ENCODE peak calls at places on chromosome 2, in six cellular contexts. I is CD4-positive, alpha-beta T cell; H is lower lobe of right lung; K is suprapubic skin; W is coronary artery; U is sigmoid colon. P is an unnamed sample.

GRCh38 chr2:109098921-109099273 is 30.1 kb upstream of the SH3RF3 start:
- DNase-seq in I (no peak), H (no peak), K (no peak), W (no peak), U (no peak), P (no peak)

GRCh38 chr2:64780041-64780440 is 126.3 kb upstream of the SERTAD2 start:
- DNase-seq in I (no peak), H (no peak), K (no peak), W (no peak), U (no peak), P (no peak)

GRCh38 chr2:121019756-121020155 is 265.2 kb downstream of the TFCP2L1 start:
- DNase-seq in I (no peak), H (no peak), K (no peak), W (no peak), U (no peak), P (no peak)

GRCh38 chr2:173048901-173049661 is 26.6 kb upstream of the MAP3K20 start:
- DNase-seq in I (no peak), H (no peak), K (peak; percentile 85), W (no peak), U (peak; percentile 94), P (peak; percentile 72)

GRCh38 chr2:101844055-101844635 is 146.6 kb downstream of the MAP4K4 start:
- DNase-seq in I (no peak), H (no peak), K (no peak), W (no peak), U (no peak), P (no peak)

GRCh38 chr2:240494194-240494793 is 58.8 kb downstream of the GPC1 start:
- DNase-seq in I (no peak), H (no peak), K (no peak), W (peak; percentile 56), U (no peak), P (no peak)

GRCh38 chr2:242002944-242003343 is 133.4 kb downstream of the RTP5 start:
- DNase-seq in I (no peak), H (no peak), K (no peak), W (peak; percentile 53), U (no peak), P (no peak)

GRCh38 chr2:27943138-27943537 is 52.6 kb downstream of the BABAM2 start:
- DNase-seq in I (no peak), H (no peak), K (no peak), W (no peak), U (no peak), P (no peak)

GRCh38 chr2:121489944-121490585 is 40.6 kb upstream of the RNU4ATAC start:
- DNase-seq in I (no peak), H (no peak), K (no peak), W (no peak), U (no peak), P (no peak)

GRCh38 chr2:149787206-149787605 is 199.6 kb upstream of the MMADHC start:
- DNase-seq in I (no peak), H (no peak), K (no peak), W (no peak), U (no peak), P (no peak)

GRCh38 chr2:11118761-11119160 is 36.5 kb upstream of the SLC66A3 start:
- DNase-seq in I (no peak), H (no peak), K (no peak), W (no peak), U (no peak), P (no peak)

GRCh38 chr2:191155608-191156071 is 4.8 kb upstream of the STAT4 start:
- DNase-seq in I (no peak), H (no peak), K (no peak), W (no peak), U (no peak), P (no peak)

GRCh38 chr2:36769106-36769505 is 72.6 kb downstream of the VIT start:
- DNase-seq in I (no peak), H (no peak), K (no peak), W (no peak), U (no peak), P (no peak)

GRCh38 chr2:37585982-37586621 is 85.3 kb downstream of the CDC42EP3 start:
- DNase-seq in I (peak; percentile 56), H (no peak), K (peak; percentile 78), W (no peak), U (peak; percentile 80), P (no peak)

GRCh38 chr2:26805241-26805676 is 19.4 kb downstream of the CENPA start:
- DNase-seq in I (no peak), H (no peak), K (no peak), W (no peak), U (no peak), P (no peak)

GRCh38 chr2:62344472-62344871 is 148.6 kb downstream of the B3GNT2 start:
- DNase-seq in I (no peak), H (no peak), K (no peak), W (no peak), U (no peak), P (no peak)

GRCh38 chr2:187658952-187659525 is 104.8 kb upstream of the TFPI start:
- DNase-seq in I (no peak), H (no peak), K (no peak), W (no peak), U (no peak), P (no peak)

GRCh38 chr2:220941683-220942082 is 630.4 kb downstream of the EPHA4 start:
- DNase-seq in I (no peak), H (no peak), K (no peak), W (no peak), U (no peak), P (no peak)

GRCh38 chr2:172380436-172381274 is 46.7 kb upstream of the ITGA6 start:
- DNase-seq in I (no peak), H (no peak), K (no peak), W (no peak), U (no peak), P (peak; percentile 13)

GRCh38 chr2:220000080-220000479 is 372.6 kb downstream of the SLC4A3 start:
- DNase-seq in I (no peak), H (no peak), K (no peak), W (no peak), U (no peak), P (no peak)

GRCh38 chr2:165203689-165204559 is at the start of gene SCN3A:
- DNase-seq in I (no peak), H (no peak), K (no peak), W (no peak), U (no peak), P (peak; percentile 40)

GRCh38 chr2:15494877-15495276 is 66.3 kb downstream of the NBAS start:
- DNase-seq in I (no peak), H (no peak), K (no peak), W (no peak), U (no peak), P (no peak)
- TF ChIP-seq CTCF in I (no peak), H (no peak), K (no peak), W (no peak), U (no peak), P (no peak)

DNA sequence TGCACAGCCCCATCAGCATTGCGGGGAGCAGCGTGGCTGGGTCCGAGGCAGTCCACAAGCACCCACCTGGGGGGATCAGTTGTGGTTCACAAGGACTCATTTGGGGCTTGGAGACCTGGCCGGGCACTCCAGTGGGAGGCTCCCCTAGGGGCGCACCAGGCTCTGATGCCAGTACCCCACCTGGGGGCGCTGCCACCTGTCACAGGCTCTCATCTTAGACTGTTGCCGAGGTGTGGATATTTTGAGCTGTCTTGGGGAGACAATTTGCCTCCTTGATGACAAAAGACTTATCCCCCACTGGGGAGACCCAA is 3.0 kb downstream of the ADRA2B start:
- DNase-seq in I (no peak), H (peak; percentile 39), K (no peak), W (no peak), U (no peak), P (no peak)
- TF ChIP-seq CTCF in I (no peak), H (no peak), K (no peak), W (no peak), U (no peak), P (peak; percentile 20)

DNA sequence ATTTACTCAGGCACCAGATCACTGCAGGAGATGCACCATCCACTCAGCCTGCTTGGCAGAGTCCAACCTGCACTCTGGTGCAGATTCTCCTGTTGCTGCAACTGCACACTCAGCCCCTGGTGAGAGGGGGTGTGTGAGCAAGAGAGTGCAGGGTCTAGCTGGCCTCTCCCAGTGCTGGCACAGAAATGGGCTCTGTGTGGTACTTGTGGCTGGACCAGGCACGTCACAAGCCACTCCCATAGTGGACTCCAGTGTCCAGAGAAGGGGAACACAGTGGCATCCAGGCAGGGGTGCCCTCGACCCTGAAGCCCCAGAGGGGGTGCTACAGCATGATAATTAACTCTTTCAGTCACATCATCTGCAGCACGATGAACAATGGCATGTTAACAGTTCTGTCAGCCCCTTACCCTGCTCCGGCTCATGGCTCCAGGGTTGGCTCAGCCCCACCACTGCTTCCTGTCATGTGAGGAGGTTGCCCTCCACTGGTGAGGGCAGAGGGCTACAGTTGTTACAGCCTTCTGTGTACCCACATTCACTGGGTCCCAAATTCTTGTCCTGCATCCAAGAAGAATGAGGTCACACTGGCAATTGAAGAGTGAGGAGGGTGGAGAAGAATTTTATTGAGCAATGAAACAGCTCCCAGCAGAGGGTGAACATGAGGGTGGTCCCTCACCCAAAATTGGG is 135.7 kb downstream of the EVA1A start:
- DNase-seq in I (no peak), H (no peak), K (no peak), W (no peak), U (no peak), P (no peak)
- TF ChIP-seq CTCF in I (no peak), H (no peak), K (no peak), W (no peak), U (no peak), P (no peak)

GRCh38 chr2:144453486-144454158 is 66.3 kb downstream of the ZEB2 start:
- DNase-seq in I (no peak), H (no peak), K (no peak), W (no peak), U (no peak), P (no peak)

GRCh38 chr2:144454466-144455287 is 65.2 kb downstream of the ZEB2 start:
- DNase-seq in I (no peak), H (no peak), K (no peak), W (no peak), U (no peak), P (no peak)

GRCh38 chr2:144451443-144451842 is 68.5 kb downstream of the ZEB2 start:
- DNase-seq in I (no peak), H (no peak), K (no peak), W (no peak), U (no peak), P (no peak)

GRCh38 chr2:144453039-144453336 is 66.9 kb downstream of the ZEB2 start:
- DNase-seq in I (no peak), H (no peak), K (no peak), W (no peak), U (no peak), P (no peak)

DNA sequence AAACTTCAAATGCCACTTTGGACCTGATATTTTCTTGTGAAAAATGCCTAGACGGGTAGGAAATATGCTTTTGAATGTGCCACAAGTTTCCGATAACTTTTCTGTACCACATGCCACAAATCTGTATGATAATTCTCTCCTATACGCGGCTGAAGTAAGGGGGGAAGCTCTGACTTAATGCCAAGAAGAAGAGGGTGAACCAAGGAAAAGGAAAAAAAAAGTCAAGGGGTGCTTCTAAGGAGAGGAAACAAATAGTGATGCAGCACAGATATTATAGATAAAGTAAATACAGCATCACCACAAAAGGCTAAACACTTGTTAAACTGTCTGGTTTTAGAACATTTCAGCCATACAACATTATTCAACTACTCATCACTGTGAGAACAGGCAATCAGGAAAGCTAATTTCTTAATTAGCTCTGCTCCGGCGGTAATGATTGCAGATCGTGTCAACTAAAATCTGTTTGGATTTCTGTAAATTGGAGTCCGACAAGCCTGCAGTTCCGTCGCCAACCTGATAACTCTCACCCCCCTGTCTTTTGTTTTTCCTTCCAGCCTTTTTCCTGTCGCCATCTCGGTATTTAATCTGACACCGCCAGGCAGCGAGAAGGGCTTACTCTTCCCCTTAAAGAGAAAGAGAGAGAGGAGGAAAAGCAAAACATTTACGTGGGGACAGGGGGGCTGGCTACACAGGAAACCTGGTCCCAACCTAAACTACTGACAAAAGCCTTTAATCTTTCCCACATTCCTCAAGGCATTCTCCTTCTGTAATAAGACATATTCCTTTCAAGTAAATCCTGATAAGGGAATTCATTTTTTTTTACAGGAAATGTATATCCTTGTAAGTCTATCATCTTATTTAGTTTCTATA is 67.5 kb downstream of the ZEB2 start:
- DNase-seq in I (no peak), H (no peak), K (no peak), W (no peak), U (no peak), P (no peak)
- TF ChIP-seq CTCF in I (no peak), H (no peak), K (peak; percentile 39), W (no peak), U (no peak), P (no peak)

P was measured in Caco-2.